ENCODE peak calls at places on chromosome 13, in six cellular contexts. One of them, this sample, is unnamed. For H3K9me3, the result is how much of the 10 kb centered on the place peaks cover.

GRCh38 chr13:40452741-40453665 is 213.4 kb downstream of the FOXO1 start:
- DNase-seq in K562: no peak
- DNase-seq in IMR-90: peak
- DNase-seq in heart left ventricle: no peak
- DNase-seq in AG04450: no peak
- DNase-seq in A673: no peak
- DNase-seq in this sample: no peak

GRCh38 chr13:72430923-72431322 is 296.5 kb downstream of the MZT1 start:
- DNase-seq in K562: no peak
- DNase-seq in IMR-90: no peak
- DNase-seq in heart left ventricle: no peak
- DNase-seq in AG04450: no peak
- DNase-seq in A673: no peak
- DNase-seq in this sample: no peak

GRCh38 chr13:102628559-102628958 is 31.8 kb downstream of the TPP2 start:
- DNase-seq in K562: no peak
- DNase-seq in IMR-90: no peak
- DNase-seq in heart left ventricle: no peak
- DNase-seq in AG04450: no peak
- DNase-seq in A673: no peak
- DNase-seq in this sample: no peak

GRCh38 chr13:66033924-66034323 is 1196.2 kb downstream of the PCDH9 start:
- DNase-seq in K562: no peak
- DNase-seq in IMR-90: no peak
- DNase-seq in heart left ventricle: no peak
- DNase-seq in AG04450: no peak
- DNase-seq in A673: no peak
- DNase-seq in this sample: no peak

GRCh38 chr13:97921146-97921776 is 32.2 kb upstream of the IPO5 start:
- DNase-seq in K562: no peak
- DNase-seq in IMR-90: peak
- DNase-seq in heart left ventricle: no peak
- DNase-seq in AG04450: no peak
- DNase-seq in A673: no peak
- DNase-seq in this sample: no peak

GRCh38 chr13:28574617-28575142 is 79.8 kb upstream of the FLT1 start:
- DNase-seq in K562: peak
- DNase-seq in IMR-90: peak
- DNase-seq in heart left ventricle: peak
- DNase-seq in AG04450: peak
- DNase-seq in A673: peak
- DNase-seq in this sample: peak

GRCh38 chr13:31209172-31209818 is 9.5 kb downstream of the B3GLCT start:
- DNase-seq in K562: no peak
- DNase-seq in IMR-90: peak
- DNase-seq in heart left ventricle: peak
- DNase-seq in AG04450: no peak
- DNase-seq in A673: peak
- DNase-seq in this sample: peak

GRCh38 chr13:73598021-73598712 is 536.0 kb downstream of the KLF12 start:
- DNase-seq in K562: no peak
- DNase-seq in IMR-90: peak
- DNase-seq in heart left ventricle: no peak
- DNase-seq in AG04450: peak
- DNase-seq in A673: no peak
- DNase-seq in this sample: no peak

GRCh38 chr13:107480130-107480529 is 735.2 kb downstream of the LIG4 start:
- DNase-seq in K562: no peak
- DNase-seq in IMR-90: peak
- DNase-seq in heart left ventricle: no peak
- DNase-seq in AG04450: no peak
- DNase-seq in A673: no peak
- DNase-seq in this sample: no peak

GRCh38 chr13:61664821-61665705 is 249.4 kb upstream of the PCDH20 start:
- DNase-seq in K562: no peak
- DNase-seq in IMR-90: no peak
- DNase-seq in heart left ventricle: no peak
- DNase-seq in AG04450: no peak
- DNase-seq in A673: no peak
- DNase-seq in this sample: no peak

GRCh38 chr13:39600766-39601165 is 2.2 kb downstream of the LHFPL6 start:
- DNase-seq in K562: no peak
- DNase-seq in IMR-90: no peak
- DNase-seq in heart left ventricle: peak
- DNase-seq in AG04450: no peak
- DNase-seq in A673: peak
- DNase-seq in this sample: no peak

GRCh38 chr13:76708138-76708537 is 178.1 kb downstream of the KCTD12 start:
- DNase-seq in K562: no peak
- DNase-seq in IMR-90: no peak
- DNase-seq in heart left ventricle: no peak
- DNase-seq in AG04450: no peak
- DNase-seq in A673: no peak
- DNase-seq in this sample: no peak

GRCh38 chr13:101390461-101390860 is 25.8 kb downstream of the NALCN start:
- DNase-seq in K562: no peak
- DNase-seq in IMR-90: peak
- DNase-seq in heart left ventricle: no peak
- DNase-seq in AG04450: no peak
- DNase-seq in A673: no peak
- DNase-seq in this sample: no peak

GRCh38 chr13:98961204-98962105 is 16.4 kb downstream of the DOCK9 start:
- DNase-seq in K562: no peak
- DNase-seq in IMR-90: no peak
- DNase-seq in heart left ventricle: no peak
- DNase-seq in AG04450: no peak
- DNase-seq in A673: no peak
- DNase-seq in this sample: no peak

GRCh38 chr13:71864981-71865857 is 1.8 kb downstream of the DACH1 start:
- DNase-seq in K562: no peak
- DNase-seq in IMR-90: no peak
- DNase-seq in heart left ventricle: peak
- DNase-seq in AG04450: no peak
- DNase-seq in A673: peak
- DNase-seq in this sample: peak

GRCh38 chr13:70357031-70357430 is 248.8 kb upstream of the KLHL1 start:
- DNase-seq in K562: no peak
- DNase-seq in IMR-90: no peak
- DNase-seq in heart left ventricle: no peak
- DNase-seq in AG04450: no peak
- DNase-seq in A673: no peak
- DNase-seq in this sample: no peak

GRCh38 chr13:70347947-70348620 is 239.8 kb upstream of the KLHL1 start:
- DNase-seq in K562: no peak
- DNase-seq in IMR-90: no peak
- DNase-seq in heart left ventricle: no peak
- DNase-seq in AG04450: no peak
- DNase-seq in A673: no peak
- DNase-seq in this sample: no peak

GRCh38 chr13:70353096-70353495 is 244.8 kb upstream of the KLHL1 start:
- DNase-seq in K562: no peak
- DNase-seq in IMR-90: no peak
- DNase-seq in heart left ventricle: no peak
- DNase-seq in AG04450: no peak
- DNase-seq in A673: no peak
- DNase-seq in this sample: no peak
- TF ChIP-seq CTCF in K562: no peak
- TF ChIP-seq CTCF in IMR-90: no peak
- TF ChIP-seq CTCF in heart left ventricle: no peak
- TF ChIP-seq CTCF in AG04450: no peak
- TF ChIP-seq CTCF in A673: no peak
- TF ChIP-seq CTCF in this sample: no peak

DNA sequence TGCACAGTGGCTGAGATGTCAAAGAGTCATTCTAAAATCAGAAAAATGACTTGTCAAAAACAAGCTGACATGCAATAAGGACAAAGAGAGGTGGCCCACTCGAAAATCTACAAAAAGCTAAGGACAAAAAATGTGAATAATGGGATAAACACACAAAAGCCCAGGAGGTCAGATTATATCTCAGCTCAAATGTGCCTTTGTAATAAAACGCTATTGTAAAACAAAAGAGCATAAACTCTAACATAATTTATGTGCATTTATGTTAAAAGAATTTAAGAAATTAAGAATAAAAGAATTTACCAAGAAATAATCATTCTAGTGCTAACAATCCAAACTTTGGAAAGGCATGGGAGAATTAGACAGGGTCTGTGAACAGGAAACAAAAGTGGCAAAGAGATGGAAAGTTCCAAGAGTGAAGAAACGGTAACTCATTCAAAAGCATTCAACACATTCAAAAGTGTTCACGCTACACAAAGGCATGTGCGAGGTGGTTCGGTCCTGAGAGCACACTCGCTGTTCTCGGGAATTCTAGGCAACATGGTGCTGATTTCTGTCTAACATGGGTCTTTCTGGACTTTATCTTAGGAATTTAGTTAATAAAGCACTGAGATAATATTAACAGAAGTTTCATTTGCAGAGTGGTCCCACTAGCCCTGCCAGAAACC is 197.7 kb downstream of the KATNAL1 start:
- DNase-seq in K562: no peak
- DNase-seq in IMR-90: no peak
- DNase-seq in heart left ventricle: no peak
- DNase-seq in AG04450: no peak
- DNase-seq in A673: no peak
- DNase-seq in this sample: no peak
- H3K27ac ChIP-seq in K562: no peak
- H3K27ac ChIP-seq in IMR-90: no peak
- H3K27ac ChIP-seq in heart left ventricle: no peak
- H3K27ac ChIP-seq in AG04450: no peak
- H3K27ac ChIP-seq in A673: no peak
- H3K27ac ChIP-seq in this sample: peak

GRCh38 chr13:109723046-109723445 is 63.3 kb downstream of the IRS2 start:
- DNase-seq in K562: no peak
- DNase-seq in IMR-90: no peak
- DNase-seq in heart left ventricle: no peak
- DNase-seq in AG04450: no peak
- DNase-seq in A673: no peak
- DNase-seq in this sample: no peak

GRCh38 chr13:109722068-109722467 is 64.3 kb downstream of the IRS2 start:
- DNase-seq in K562: no peak
- DNase-seq in IMR-90: no peak
- DNase-seq in heart left ventricle: no peak
- DNase-seq in AG04450: no peak
- DNase-seq in A673: no peak
- DNase-seq in this sample: no peak

GRCh38 chr13:109725995-109726637 is 60.3 kb downstream of the IRS2 start:
- DNase-seq in K562: no peak
- DNase-seq in IMR-90: no peak
- DNase-seq in heart left ventricle: no peak
- DNase-seq in AG04450: no peak
- DNase-seq in A673: no peak
- DNase-seq in this sample: no peak

GRCh38 chr13:109725297-109725696 is 61.1 kb downstream of the IRS2 start:
- DNase-seq in K562: no peak
- DNase-seq in IMR-90: no peak
- DNase-seq in heart left ventricle: no peak
- DNase-seq in AG04450: no peak
- DNase-seq in A673: peak
- DNase-seq in this sample: no peak

DNA sequence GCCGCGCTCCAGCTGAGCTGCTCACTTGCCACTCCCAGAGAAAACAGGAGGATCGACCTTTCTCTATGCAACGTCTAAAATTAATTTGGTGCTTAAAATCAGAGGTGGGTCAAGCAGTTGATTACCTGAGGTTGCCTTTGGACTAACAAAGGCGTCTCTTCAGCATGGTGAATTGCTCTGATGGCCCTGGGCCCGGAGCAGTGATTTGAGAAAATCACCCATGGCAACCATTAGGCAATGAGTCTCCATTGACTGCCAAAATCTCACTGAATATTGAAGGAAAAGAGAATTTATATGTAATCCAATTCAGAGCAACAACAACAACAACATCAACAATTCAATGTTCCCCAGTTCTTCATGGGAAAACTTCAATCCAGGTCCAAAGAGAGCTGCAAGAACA is 61.8 kb downstream of the IRS2 start:
- DNase-seq in K562: no peak
- DNase-seq in IMR-90: no peak
- DNase-seq in heart left ventricle: no peak
- DNase-seq in AG04450: no peak
- DNase-seq in A673: no peak
- DNase-seq in this sample: no peak
- H3K9me3 ChIP-seq in K562: under half
- H3K9me3 ChIP-seq in IMR-90: under half
- H3K9me3 ChIP-seq in heart left ventricle: under half
- H3K9me3 ChIP-seq in AG04450: under half
- H3K9me3 ChIP-seq in A673: under half
- H3K9me3 ChIP-seq in this sample: under half

GRCh38 chr13:50887153-50887552 is 22.4 kb upstream of the RNASEH2B start:
- DNase-seq in K562: no peak
- DNase-seq in IMR-90: no peak
- DNase-seq in heart left ventricle: no peak
- DNase-seq in AG04450: no peak
- DNase-seq in A673: no peak
- DNase-seq in this sample: no peak

GRCh38 chr13:50891206-50891605 is 18.4 kb upstream of the RNASEH2B start:
- DNase-seq in K562: no peak
- DNase-seq in IMR-90: no peak
- DNase-seq in heart left ventricle: no peak
- DNase-seq in AG04450: no peak
- DNase-seq in A673: no peak
- DNase-seq in this sample: no peak

GRCh38 chr13:50888362-50888761 is 21.2 kb upstream of the RNASEH2B start:
- DNase-seq in K562: no peak
- DNase-seq in IMR-90: no peak
- DNase-seq in heart left ventricle: no peak
- DNase-seq in AG04450: no peak
- DNase-seq in A673: no peak
- DNase-seq in this sample: no peak

GRCh38 chr13:50892162-50892944 is 17.2 kb upstream of the RNASEH2B start:
- DNase-seq in K562: no peak
- DNase-seq in IMR-90: no peak
- DNase-seq in heart left ventricle: no peak
- DNase-seq in AG04450: no peak
- DNase-seq in A673: no peak
- DNase-seq in this sample: no peak

DNA sequence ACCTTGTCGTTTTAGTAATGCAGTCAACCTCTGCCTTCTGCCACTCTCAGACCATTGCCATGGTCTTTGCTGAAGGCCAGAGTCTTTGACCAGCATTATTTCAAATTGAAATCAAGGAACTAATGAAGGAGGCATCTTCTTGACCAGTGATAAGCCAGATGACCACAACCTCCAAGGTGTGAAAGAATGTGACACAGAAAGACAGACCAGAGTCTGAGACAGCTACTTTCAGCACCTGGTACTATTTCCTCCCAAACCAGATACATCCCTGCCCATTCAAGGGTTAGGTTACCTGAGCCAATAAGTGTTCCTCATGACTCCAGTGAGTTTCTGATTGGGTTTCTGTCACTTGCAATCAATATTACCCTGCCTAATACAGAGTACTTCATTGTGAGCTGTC is 20.3 kb upstream of the RNASEH2B start:
- DNase-seq in K562: no peak
- DNase-seq in IMR-90: no peak
- DNase-seq in heart left ventricle: no peak
- DNase-seq in AG04450: no peak
- DNase-seq in A673: no peak
- DNase-seq in this sample: no peak
- TF ChIP-seq CTCF in K562: no peak
- TF ChIP-seq CTCF in IMR-90: no peak
- TF ChIP-seq CTCF in heart left ventricle: no peak
- TF ChIP-seq CTCF in AG04450: no peak
- TF ChIP-seq CTCF in A673: no peak
- TF ChIP-seq CTCF in this sample: no peak

This sample was measured in cardiac muscle cell.